ENCODE peak calls at places on chromosomes 5 and 9, in six cellular contexts. M, E, K, Y, Q and G are unnamed samples.

GRCh38 chr9:134930404-134930803 is 12.7 kb upstream of the FCN1 start:
- DNase-seq in M (no peak), E (no peak), K (no peak), Y (peak), Q (no peak), G (no peak)

GRCh38 chr5:179287071-179287470 is 58.2 kb downstream of the ADAMTS2 start:
- DNase-seq in M (no peak), E (no peak), K (no peak), Y (no peak), Q (peak), G (no peak)

GRCh38 chr5:158139161-158139560 is 280.2 kb upstream of the CLINT1 start:
- DNase-seq in M (peak), E (peak), K (no peak), Y (no peak), Q (no peak), G (no peak)

GRCh38 chr5:128774605-128775004 is 190.7 kb upstream of the SLC27A6 start:
- DNase-seq in M (no peak), E (no peak), K (no peak), Y (no peak), Q (no peak), G (no peak)

GRCh38 chr9:104342552-104342951 is 161.5 kb upstream of the OR13F1 start:
- DNase-seq in M (no peak), E (no peak), K (no peak), Y (no peak), Q (no peak), G (no peak)

GRCh38 chr5:71482132-71482531 is 26.7 kb downstream of the BDP1 start:
- DNase-seq in M (peak), E (peak), K (no peak), Y (no peak), Q (no peak), G (no peak)

GRCh38 chr9:4832786-4833579 is 40.2 kb downstream of the RCL1 start:
- DNase-seq in M (peak), E (peak), K (no peak), Y (no peak), Q (no peak), G (no peak)

GRCh38 chr9:119216891-119217290 is 152.3 kb downstream of the BRINP1 start:
- DNase-seq in M (no peak), E (peak), K (no peak), Y (peak), Q (no peak), G (no peak)

DNA sequence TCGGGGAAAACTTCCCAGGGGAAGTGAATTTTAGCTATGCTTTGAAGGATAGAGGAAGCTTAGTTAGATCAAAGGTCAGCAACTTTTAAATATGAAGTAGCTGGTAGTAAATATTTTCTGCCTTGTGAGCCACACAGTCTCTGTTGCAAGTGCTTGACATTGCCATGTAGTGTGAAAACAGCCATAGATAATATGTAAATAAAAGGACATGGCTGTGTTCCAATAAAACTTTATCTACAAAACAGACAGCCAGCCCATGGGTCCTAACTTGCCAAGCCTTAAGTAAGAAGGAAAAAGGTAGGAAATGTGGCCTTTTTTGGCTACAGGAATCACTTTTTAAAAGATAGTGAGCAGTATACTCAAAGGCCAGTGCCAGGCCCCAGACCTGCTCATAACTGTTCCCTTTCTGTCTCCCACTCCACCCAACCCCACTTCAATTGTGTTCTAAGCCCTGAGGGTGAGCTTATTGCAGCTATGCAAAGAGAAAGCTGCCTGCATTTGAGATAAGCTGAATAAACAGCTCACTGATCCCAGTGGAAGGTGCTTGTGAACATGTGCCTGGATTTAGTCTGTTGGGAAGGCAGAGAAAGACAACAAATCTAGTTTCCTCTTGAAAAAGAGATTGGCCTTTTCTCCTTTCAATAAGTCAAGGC is 113.0 kb upstream of the TRIM32 start:
- DNase-seq in M (no peak), E (no peak), K (no peak), Y (no peak), Q (peak), G (no peak)
- H3K4me3 ChIP-seq in M (no peak), E (no peak), K (no peak), Y (no peak), Q (no peak), G (no peak)

DNA sequence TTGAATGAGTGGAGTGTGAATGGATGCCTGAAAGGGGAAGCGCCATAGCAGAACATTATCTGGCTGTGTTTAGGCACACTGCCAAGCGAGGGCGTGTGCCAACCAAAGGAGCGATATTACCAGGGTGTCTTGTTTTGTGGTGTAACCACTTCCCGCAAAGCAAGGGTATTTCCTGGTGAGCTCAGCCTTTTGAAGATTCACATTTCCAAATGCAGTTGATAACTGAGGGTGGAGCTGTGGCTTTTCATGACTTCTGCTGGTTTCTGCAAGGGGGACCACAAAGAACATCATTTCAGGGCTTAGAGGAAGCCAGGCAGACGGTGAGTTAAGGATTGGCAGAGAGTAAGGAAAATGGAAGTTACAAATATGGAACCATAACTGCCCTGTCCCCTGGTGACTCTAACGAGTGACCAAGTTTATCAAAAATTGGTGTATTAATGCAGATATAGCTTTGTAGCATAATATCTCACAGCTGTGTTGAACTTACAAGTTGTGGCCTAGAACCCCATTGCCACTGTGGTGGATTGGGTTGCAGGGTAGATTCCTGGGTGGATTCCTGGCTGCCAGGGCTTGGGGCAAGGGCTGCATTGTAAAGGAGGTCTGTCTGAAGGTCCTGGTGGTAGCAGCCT is 71.4 kb downstream of the RALGPS1 start:
- DNase-seq in M (peak), E (peak), K (no peak), Y (peak), Q (no peak), G (peak)
- H3K4me3 ChIP-seq in M (peak), E (no peak), K (no peak), Y (no peak), Q (no peak), G (no peak)

DNA sequence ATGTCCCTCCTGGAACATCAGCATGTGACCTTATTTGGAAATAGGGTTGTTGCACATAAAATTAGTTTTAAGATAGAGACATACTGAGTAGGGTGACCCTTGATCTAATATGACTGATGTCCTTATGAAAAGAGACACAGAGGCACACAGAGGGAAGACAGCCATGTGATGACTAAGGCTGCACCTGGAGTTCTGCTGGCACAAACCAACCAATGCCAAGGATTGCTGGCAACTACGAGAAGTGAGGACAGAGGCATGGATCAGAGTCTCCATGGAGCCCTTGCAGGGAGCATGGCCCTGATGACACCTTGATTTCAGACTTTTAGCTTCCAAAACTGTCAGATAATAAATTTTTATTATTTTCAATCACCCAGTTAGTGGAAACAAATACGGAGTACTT is 101.9 kb downstream of the FBXL7 start:
- DNase-seq in M (no peak), E (no peak), K (no peak), Y (no peak), Q (no peak), G (no peak)
- H3K4me3 ChIP-seq in M (no peak), E (no peak), K (no peak), Y (no peak), Q (no peak), G (no peak)

GRCh38 chr9:121498150-121498486 is 1.5 kb downstream of the GGTA1 start:
- DNase-seq in M (peak), E (peak), K (peak), Y (no peak), Q (peak), G (peak)
- H3K4me3 ChIP-seq in M (peak), E (peak), K (peak), Y (peak), Q (no peak), G (no peak)

GRCh38 chr5:126777257-126777973 is 479 bp downstream of the LMNB1 start:
- DNase-seq in M (peak), E (peak), K (peak), Y (peak), Q (peak), G (peak)

GRCh38 chr5:126776499-126777256 is at the start of gene LMNB1:
- DNase-seq in M (peak), E (peak), K (peak), Y (peak), Q (peak), G (peak)

GRCh38 chr5:126777974-126778674 is 1.2 kb downstream of the LMNB1 start:
- DNase-seq in M (peak), E (peak), K (peak), Y (peak), Q (peak), G (peak)

GRCh38 chr5:126778675-126779403 is 1.9 kb downstream of the LMNB1 start:
- DNase-seq in M (no peak), E (no peak), K (no peak), Y (no peak), Q (no peak), G (no peak)

DNA sequence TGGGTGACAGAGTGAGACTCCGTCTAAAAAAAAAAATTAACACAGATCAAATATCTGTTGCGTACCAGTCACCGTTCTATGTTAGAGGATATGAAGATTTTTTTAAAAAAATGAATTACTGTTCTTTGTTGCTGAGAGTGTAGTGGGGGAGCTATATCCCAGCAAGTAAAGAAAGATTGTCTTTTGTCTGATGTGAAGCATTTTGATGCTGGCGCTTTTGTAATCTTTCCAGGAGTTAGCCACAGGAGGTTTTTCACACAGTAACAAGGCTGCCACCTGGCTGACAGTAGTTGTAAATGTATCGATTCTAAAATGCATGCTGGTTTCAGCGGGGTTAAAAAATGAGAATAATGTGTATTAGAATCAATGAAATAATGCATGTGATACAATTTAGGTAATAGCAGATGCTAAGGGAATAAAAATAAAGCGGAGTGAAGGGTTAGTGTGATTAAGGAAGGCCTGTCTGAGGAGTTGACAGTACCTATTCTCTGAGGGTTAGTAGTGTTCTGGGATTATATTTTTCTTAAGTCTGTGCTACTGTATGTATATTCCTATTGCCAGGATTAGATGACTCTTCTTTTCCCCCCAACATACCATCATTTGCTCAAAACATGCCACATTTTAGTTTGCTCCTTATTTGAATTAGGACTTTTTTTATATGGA is 3.4 kb downstream of the LMNB1 start:
- DNase-seq in M (peak), E (peak), K (peak), Y (no peak), Q (peak), G (peak)
- H3K4me3 ChIP-seq in M (peak), E (peak), K (peak), Y (no peak), Q (peak), G (peak)

DNA sequence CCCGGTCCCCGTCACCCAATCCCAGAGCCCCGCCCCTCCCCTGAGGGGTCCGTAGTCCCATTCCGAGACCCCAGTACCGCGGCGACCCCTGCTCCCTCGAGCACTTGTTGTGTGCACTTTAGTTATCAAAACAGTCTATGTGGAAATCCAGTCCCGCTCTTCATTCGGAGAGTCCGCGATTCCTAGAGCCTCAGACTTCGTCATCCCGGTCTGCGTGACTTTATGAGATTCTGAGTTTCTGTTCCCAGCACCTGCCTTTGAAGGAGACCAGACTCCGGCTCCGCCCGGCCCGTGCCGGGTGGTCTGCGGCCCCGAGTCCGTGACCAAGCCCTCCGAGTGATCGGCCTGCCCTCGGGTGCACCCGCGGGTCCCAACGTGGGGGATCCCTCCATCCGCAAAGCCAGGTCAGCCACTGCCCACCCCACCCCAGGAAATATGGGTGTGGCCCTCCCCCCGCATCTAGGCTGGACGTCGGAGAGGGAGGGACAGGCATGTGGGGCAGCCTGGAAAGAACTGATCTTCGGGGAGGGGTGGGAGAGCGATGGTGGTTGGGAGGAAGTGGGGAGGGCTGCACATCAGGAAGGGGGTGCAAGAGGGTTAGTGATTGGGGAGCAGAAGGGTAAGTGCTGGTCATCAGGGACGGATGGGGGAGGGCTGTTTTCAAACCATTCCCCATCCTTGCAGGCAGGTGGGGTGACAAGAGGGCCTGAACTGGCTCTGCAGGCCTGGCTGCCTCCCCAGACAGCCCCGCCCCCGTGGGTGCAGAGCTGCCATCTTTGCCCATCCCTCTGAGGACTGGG is 571 bp downstream of the LRSAM1 start:
- DNase-seq in M (peak), E (peak), K (peak), Y (peak), Q (peak), G (no peak)
- H3K4me3 ChIP-seq in M (peak), E (peak), K (peak), Y (peak), Q (peak), G (peak)

DNA sequence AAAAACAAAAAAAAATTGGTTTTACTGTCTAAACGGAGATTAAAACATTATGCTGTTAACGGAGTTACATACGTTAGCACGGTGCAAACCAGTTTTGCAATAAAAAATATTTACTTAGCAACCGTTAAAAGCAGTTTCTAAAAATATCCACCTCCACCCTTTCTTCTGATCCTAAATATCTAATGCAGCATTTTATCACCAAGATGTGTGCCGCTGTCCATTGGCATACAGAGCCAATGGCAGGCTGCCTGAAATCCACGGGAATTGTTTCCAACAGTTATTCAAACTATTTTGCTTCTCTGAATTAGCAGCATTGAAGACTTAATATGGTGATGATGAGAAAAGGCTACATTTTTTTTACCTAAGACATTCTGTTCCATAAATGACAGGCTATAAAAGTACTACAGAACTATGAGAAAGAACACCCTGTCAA is 61.6 kb downstream of the CSNK1A1 start:
- DNase-seq in M (peak), E (peak), K (no peak), Y (no peak), Q (no peak), G (no peak)
- H3K4me3 ChIP-seq in M (no peak), E (no peak), K (no peak), Y (no peak), Q (no peak), G (no peak)

DNA sequence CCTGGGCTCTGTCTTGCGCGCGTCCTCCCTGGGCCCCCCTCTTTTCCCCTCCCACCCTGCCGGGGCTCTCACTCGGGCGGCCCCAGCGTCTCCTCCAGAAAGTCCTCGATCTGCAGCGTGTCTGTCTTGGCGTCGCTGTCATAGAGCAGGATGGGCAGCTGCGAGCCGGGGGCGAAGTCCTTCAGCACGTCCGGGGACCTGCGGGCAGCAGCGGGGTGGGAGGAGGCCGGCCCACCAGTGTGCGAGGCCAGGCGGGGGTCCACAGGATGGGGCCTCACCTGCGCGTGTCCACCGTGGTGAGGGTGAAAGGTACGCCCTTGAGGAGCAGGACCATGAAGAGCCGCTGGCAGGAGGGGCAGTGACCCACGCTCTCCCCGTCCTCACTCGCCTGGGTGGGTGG is 998 bp downstream of the CLIC3 start:
- DNase-seq in M (no peak), E (peak), K (no peak), Y (no peak), Q (no peak), G (no peak)
- H3K4me3 ChIP-seq in M (no peak), E (peak), K (no peak), Y (no peak), Q (no peak), G (no peak)